ENCODE peak calls at places on chromosome 15, in four cellular contexts. One of them, this sample, is unnamed.

GRCh38 chr15:79322945-79323344 is 12.0 kb downstream of the TMED3 start:
- DNase-seq in B cell: no peak
- DNase-seq in stimulated activated CD4-positive, alpha-beta T cell treated with anti-CD3 and anti-CD28 coated beads, Interleukin-15, amount 100 ng/mL, for 1 hour: no peak
- DNase-seq in activated T-helper 1 cell treated with Interleukin-2 at 50 U/mL for 16 hours: no peak
- DNase-seq in this sample: no peak

GRCh38 chr15:40106203-40107161 is 2.2 kb downstream of the BMF start:
- DNase-seq in B cell: peak
- DNase-seq in stimulated activated CD4-positive, alpha-beta T cell treated with anti-CD3 and anti-CD28 coated beads, Interleukin-15, amount 100 ng/mL, for 1 hour: no peak
- DNase-seq in activated T-helper 1 cell treated with Interleukin-2 at 50 U/mL for 16 hours: no peak
- DNase-seq in this sample: peak

GRCh38 chr15:76885212-76885611 is 19.9 kb downstream of the SCAPER start:
- DNase-seq in B cell: no peak
- DNase-seq in stimulated activated CD4-positive, alpha-beta T cell treated with anti-CD3 and anti-CD28 coated beads, Interleukin-15, amount 100 ng/mL, for 1 hour: no peak
- DNase-seq in activated T-helper 1 cell treated with Interleukin-2 at 50 U/mL for 16 hours: no peak
- DNase-seq in this sample: no peak

GRCh38 chr15:48681274-48681840 is 35.8 kb upstream of the FBN1 start:
- DNase-seq in B cell: no peak
- DNase-seq in stimulated activated CD4-positive, alpha-beta T cell treated with anti-CD3 and anti-CD28 coated beads, Interleukin-15, amount 100 ng/mL, for 1 hour: no peak
- DNase-seq in activated T-helper 1 cell treated with Interleukin-2 at 50 U/mL for 16 hours: no peak
- DNase-seq in this sample: no peak

GRCh38 chr15:37289109-37289765 is 188.9 kb upstream of the MEIS2 start:
- DNase-seq in B cell: no peak
- DNase-seq in stimulated activated CD4-positive, alpha-beta T cell treated with anti-CD3 and anti-CD28 coated beads, Interleukin-15, amount 100 ng/mL, for 1 hour: no peak
- DNase-seq in activated T-helper 1 cell treated with Interleukin-2 at 50 U/mL for 16 hours: no peak
- DNase-seq in this sample: no peak

GRCh38 chr15:55820043-55820442 is 77.1 kb upstream of the PRTG start:
- DNase-seq in B cell: no peak
- DNase-seq in stimulated activated CD4-positive, alpha-beta T cell treated with anti-CD3 and anti-CD28 coated beads, Interleukin-15, amount 100 ng/mL, for 1 hour: no peak
- DNase-seq in activated T-helper 1 cell treated with Interleukin-2 at 50 U/mL for 16 hours: no peak
- DNase-seq in this sample: no peak

GRCh38 chr15:79474252-79474651 is 42.1 kb downstream of the MINAR1 start:
- DNase-seq in B cell: no peak
- DNase-seq in stimulated activated CD4-positive, alpha-beta T cell treated with anti-CD3 and anti-CD28 coated beads, Interleukin-15, amount 100 ng/mL, for 1 hour: no peak
- DNase-seq in activated T-helper 1 cell treated with Interleukin-2 at 50 U/mL for 16 hours: no peak
- DNase-seq in this sample: no peak

GRCh38 chr15:70186152-70186551 is 88.4 kb upstream of the TLE3 start:
- DNase-seq in B cell: no peak
- DNase-seq in stimulated activated CD4-positive, alpha-beta T cell treated with anti-CD3 and anti-CD28 coated beads, Interleukin-15, amount 100 ng/mL, for 1 hour: no peak
- DNase-seq in activated T-helper 1 cell treated with Interleukin-2 at 50 U/mL for 16 hours: no peak
- DNase-seq in this sample: no peak

GRCh38 chr15:80059786-80060489 is 462 bp downstream of the ZFAND6 start:
- DNase-seq in B cell: peak
- DNase-seq in stimulated activated CD4-positive, alpha-beta T cell treated with anti-CD3 and anti-CD28 coated beads, Interleukin-15, amount 100 ng/mL, for 1 hour: peak
- DNase-seq in activated T-helper 1 cell treated with Interleukin-2 at 50 U/mL for 16 hours: no peak
- DNase-seq in this sample: no peak

GRCh38 chr15:62021991-62022600 is 38.2 kb downstream of the VPS13C start:
- DNase-seq in B cell: no peak
- DNase-seq in stimulated activated CD4-positive, alpha-beta T cell treated with anti-CD3 and anti-CD28 coated beads, Interleukin-15, amount 100 ng/mL, for 1 hour: no peak
- DNase-seq in activated T-helper 1 cell treated with Interleukin-2 at 50 U/mL for 16 hours: no peak
- DNase-seq in this sample: no peak

GRCh38 chr15:84653584-84653909 is 536 bp downstream of the WDR73 start:
- DNase-seq in B cell: no peak
- DNase-seq in stimulated activated CD4-positive, alpha-beta T cell treated with anti-CD3 and anti-CD28 coated beads, Interleukin-15, amount 100 ng/mL, for 1 hour: no peak
- DNase-seq in activated T-helper 1 cell treated with Interleukin-2 at 50 U/mL for 16 hours: no peak
- DNase-seq in this sample: no peak

GRCh38 chr15:98292442-98293240 is 332.1 kb downstream of the ARRDC4 start:
- DNase-seq in B cell: peak
- DNase-seq in stimulated activated CD4-positive, alpha-beta T cell treated with anti-CD3 and anti-CD28 coated beads, Interleukin-15, amount 100 ng/mL, for 1 hour: no peak
- DNase-seq in activated T-helper 1 cell treated with Interleukin-2 at 50 U/mL for 16 hours: no peak
- DNase-seq in this sample: no peak

GRCh38 chr15:57324590-57324890 is 51.8 kb upstream of the CGNL1 start:
- DNase-seq in B cell: no peak
- DNase-seq in stimulated activated CD4-positive, alpha-beta T cell treated with anti-CD3 and anti-CD28 coated beads, Interleukin-15, amount 100 ng/mL, for 1 hour: no peak
- DNase-seq in activated T-helper 1 cell treated with Interleukin-2 at 50 U/mL for 16 hours: no peak
- DNase-seq in this sample: no peak

GRCh38 chr15:35522061-35522460 is 23.9 kb downstream of the DPH6 start:
- DNase-seq in B cell: no peak
- DNase-seq in stimulated activated CD4-positive, alpha-beta T cell treated with anti-CD3 and anti-CD28 coated beads, Interleukin-15, amount 100 ng/mL, for 1 hour: no peak
- DNase-seq in activated T-helper 1 cell treated with Interleukin-2 at 50 U/mL for 16 hours: no peak
- DNase-seq in this sample: no peak

GRCh38 chr15:88428053-88428452 is 39.1 kb downstream of the MRPL46 start:
- DNase-seq in B cell: no peak
- DNase-seq in stimulated activated CD4-positive, alpha-beta T cell treated with anti-CD3 and anti-CD28 coated beads, Interleukin-15, amount 100 ng/mL, for 1 hour: no peak
- DNase-seq in activated T-helper 1 cell treated with Interleukin-2 at 50 U/mL for 16 hours: no peak
- DNase-seq in this sample: no peak

GRCh38 chr15:63465104-63465503 is 39.3 kb upstream of the USP3 start:
- DNase-seq in B cell: no peak
- DNase-seq in stimulated activated CD4-positive, alpha-beta T cell treated with anti-CD3 and anti-CD28 coated beads, Interleukin-15, amount 100 ng/mL, for 1 hour: no peak
- DNase-seq in activated T-helper 1 cell treated with Interleukin-2 at 50 U/mL for 16 hours: no peak
- DNase-seq in this sample: no peak

GRCh38 chr15:70096975-70097336 is 761 bp downstream of the TLE3 start:
- DNase-seq in B cell: no peak
- DNase-seq in stimulated activated CD4-positive, alpha-beta T cell treated with anti-CD3 and anti-CD28 coated beads, Interleukin-15, amount 100 ng/mL, for 1 hour: no peak
- DNase-seq in activated T-helper 1 cell treated with Interleukin-2 at 50 U/mL for 16 hours: no peak
- DNase-seq in this sample: no peak

GRCh38 chr15:89910891-89911626 is 1.7 kb downstream of the ARPIN start:
- DNase-seq in B cell: no peak
- DNase-seq in stimulated activated CD4-positive, alpha-beta T cell treated with anti-CD3 and anti-CD28 coated beads, Interleukin-15, amount 100 ng/mL, for 1 hour: no peak
- DNase-seq in activated T-helper 1 cell treated with Interleukin-2 at 50 U/mL for 16 hours: no peak
- DNase-seq in this sample: no peak

GRCh38 chr15:80836991-80837390 is 57.8 kb downstream of the CEMIP start:
- DNase-seq in B cell: no peak
- DNase-seq in stimulated activated CD4-positive, alpha-beta T cell treated with anti-CD3 and anti-CD28 coated beads, Interleukin-15, amount 100 ng/mL, for 1 hour: no peak
- DNase-seq in activated T-helper 1 cell treated with Interleukin-2 at 50 U/mL for 16 hours: no peak
- DNase-seq in this sample: no peak

GRCh38 chr15:88912500-88912921 is 668 bp downstream of the MFGE8 start:
- DNase-seq in B cell: no peak
- DNase-seq in stimulated activated CD4-positive, alpha-beta T cell treated with anti-CD3 and anti-CD28 coated beads, Interleukin-15, amount 100 ng/mL, for 1 hour: no peak
- DNase-seq in activated T-helper 1 cell treated with Interleukin-2 at 50 U/mL for 16 hours: no peak
- DNase-seq in this sample: no peak

This sample was measured in C1 segment of cervical spinal cord.